ENCODE peak calls at places on chromosome 13, in seven cellular contexts. S is cardiac muscle cell, K is IMR-90, O is left ventricle myocardium inferior, V is prostate gland, N is tibial artery, F is body of pancreas. C is an unnamed sample. For H3K4me1, the result is how much of the 10 kb centered on the place peaks cover.

GRCh38 chr13:27172495-27172842 is 858 bp upstream of the USP12 start:
- DNase-seq in O (no peak), N (no peak), V (no peak), K (peak), S (no peak), F (no peak), C (peak)

GRCh38 chr13:23956106-23956505 is 58.8 kb upstream of the C1QTNF9B start:
- DNase-seq in K (peak), S (no peak), F (no peak), O (no peak), V (no peak), N (no peak), C (no peak)

GRCh38 chr13:31769581-31769980 is 30.3 kb downstream of the RXFP2 start:
- DNase-seq in O (no peak), N (no peak), S (no peak), K (peak), F (no peak), V (no peak), C (no peak)

GRCh38 chr13:109698779-109699178 is 87.6 kb downstream of the IRS2 start:
- DNase-seq in O (no peak), V (no peak), S (no peak), N (no peak), K (peak), F (no peak), C (no peak)

GRCh38 chr13:21225082-21225481 is 48.6 kb downstream of the MRPL57 start:
- DNase-seq in K (no peak), V (no peak), S (no peak), F (no peak), O (no peak), N (no peak), C (no peak)

GRCh38 chr13:89923731-89924130 is 1423.8 kb upstream of the MIR17HG start:
- DNase-seq in K (peak), S (no peak), N (no peak), O (no peak), F (no peak), V (no peak), C (no peak)

GRCh38 chr13:62933809-62934208 is 1518.2 kb upstream of the PCDH20 start:
- DNase-seq in O (no peak), F (no peak), K (no peak), S (peak), V (no peak), N (no peak), C (no peak)

GRCh38 chr13:85974604-85975366 is 175.6 kb upstream of the SLITRK6 start:
- DNase-seq in N (no peak), O (no peak), S (peak), V (no peak), K (no peak), F (no peak), C (no peak)

GRCh38 chr13:96796234-96796633 is 198.0 kb downstream of the OXGR1 start:
- DNase-seq in S (no peak), N (no peak), K (no peak), F (no peak), O (no peak), V (no peak), C (no peak)

GRCh38 chr13:106036870-106037269 is 498.6 kb downstream of the EFNB2 start:
- DNase-seq in S (peak), V (no peak), K (no peak), O (no peak), F (peak), N (no peak), C (peak)

GRCh38 chr13:36685912-36686311 is 12.1 kb downstream of the SERTM1 start:
- DNase-seq in K (peak), V (no peak), O (no peak), N (no peak), F (no peak), S (no peak), C (no peak)

GRCh38 chr13:32010137-32010536 is 21.4 kb upstream of the FRY start:
- DNase-seq in F (no peak), O (no peak), K (peak), N (no peak), S (no peak), V (no peak), C (peak)

GRCh38 chr13:97030705-97031452 is 36.6 kb upstream of the OXGR1 start:
- DNase-seq in O (no peak), N (no peak), F (no peak), S (peak), K (peak), V (no peak), C (peak)

GRCh38 chr13:23825179-23825578 is 64.0 kb downstream of the MIPEP start:
- DNase-seq in K (no peak), V (no peak), F (no peak), S (no peak), O (no peak), N (no peak), C (no peak)

GRCh38 chr13:106567421-106568224 is at the start of gene ARGLU1:
- DNase-seq in F (peak), S (peak), V (peak), O (peak), N (peak), K (peak), C (peak)

GRCh38 chr13:23934481-23934880 is 37.2 kb upstream of the C1QTNF9B start:
- DNase-seq in V (no peak), K (peak), F (no peak), N (no peak), O (no peak), S (no peak), C (no peak)

GRCh38 chr13:23901365-23901764 is 4.1 kb upstream of the C1QTNF9B start:
- DNase-seq in V (no peak), K (peak), N (no peak), F (no peak), S (no peak), O (no peak), C (no peak)

GRCh38 chr13:32164622-32165268 is 133.2 kb downstream of the FRY start:
- DNase-seq in F (peak), V (no peak), O (no peak), N (no peak), S (peak), K (peak), C (peak)

GRCh38 chr13:26965976-26966375 is 205.4 kb upstream of the GPR12 start:
- DNase-seq in K (peak), S (no peak), F (peak), O (peak), V (no peak), N (no peak), C (peak)

GRCh38 chr13:93233997-93234416 is 7.4 kb downstream of the GPC6 start:
- DNase-seq in K (no peak), S (no peak), V (no peak), N (no peak), F (no peak), O (no peak), C (no peak)

GRCh38 chr13:43776680-43777079 is 10.1 kb downstream of the ENOX1 start:
- DNase-seq in K (no peak), O (no peak), N (no peak), S (no peak), F (no peak), V (no peak), C (no peak)

GRCh38 chr13:33257786-33258185 is 27.8 kb downstream of the STARD13 start:
- DNase-seq in N (no peak), V (no peak), O (no peak), S (no peak), K (no peak), F (no peak), C (no peak)

GRCh38 chr13:113926301-113926761 is 47.5 kb downstream of the C13orf46 start:
- DNase-seq in V (no peak), K (peak), N (peak), S (no peak), F (peak), O (peak), C (peak)

GRCh38 chr13:80516818-80517348 is 176.0 kb upstream of the SPRY2 start:
- DNase-seq in O (no peak), F (no peak), K (no peak), S (no peak), N (no peak), V (no peak), C (no peak)

GRCh38 chr13:101624981-101625380 is 172.5 kb downstream of the ITGBL1 start:
- DNase-seq in N (no peak), F (no peak), V (no peak), O (no peak), S (no peak), K (no peak), C (no peak)

GRCh38 chr13:113398963-113399754 is 35.2 kb upstream of the GRTP1 start:
- DNase-seq in V (no peak), F (no peak), K (no peak), S (no peak), N (no peak), O (no peak), C (no peak)

GRCh38 chr13:59247166-59247565 is 916.6 kb downstream of the DIAPH3 start:
- DNase-seq in V (no peak), K (no peak), O (peak), F (peak), S (no peak), N (no peak), C (no peak)

GRCh38 chr13:28542804-28543203 is 47.9 kb upstream of the FLT1 start:
- DNase-seq in K (no peak), V (no peak), F (no peak), N (no peak), S (no peak), O (no peak), C (no peak)

GRCh38 chr13:25489238-25489637 is 117.5 kb downstream of the ATP8A2 start:
- DNase-seq in V (no peak), N (no peak), O (no peak), K (no peak), S (no peak), F (no peak), C (no peak)

GRCh38 chr13:78875792-78876580 is 217.0 kb upstream of the OBI1 start:
- DNase-seq in V (no peak), K (no peak), S (no peak), N (no peak), O (no peak), F (no peak), C (no peak)

GRCh38 chr13:75904012-75904411 is 267.9 kb downstream of the LMO7 start:
- DNase-seq in S (no peak), V (no peak), N (no peak), O (no peak), F (no peak), K (no peak), C (no peak)

DNA sequence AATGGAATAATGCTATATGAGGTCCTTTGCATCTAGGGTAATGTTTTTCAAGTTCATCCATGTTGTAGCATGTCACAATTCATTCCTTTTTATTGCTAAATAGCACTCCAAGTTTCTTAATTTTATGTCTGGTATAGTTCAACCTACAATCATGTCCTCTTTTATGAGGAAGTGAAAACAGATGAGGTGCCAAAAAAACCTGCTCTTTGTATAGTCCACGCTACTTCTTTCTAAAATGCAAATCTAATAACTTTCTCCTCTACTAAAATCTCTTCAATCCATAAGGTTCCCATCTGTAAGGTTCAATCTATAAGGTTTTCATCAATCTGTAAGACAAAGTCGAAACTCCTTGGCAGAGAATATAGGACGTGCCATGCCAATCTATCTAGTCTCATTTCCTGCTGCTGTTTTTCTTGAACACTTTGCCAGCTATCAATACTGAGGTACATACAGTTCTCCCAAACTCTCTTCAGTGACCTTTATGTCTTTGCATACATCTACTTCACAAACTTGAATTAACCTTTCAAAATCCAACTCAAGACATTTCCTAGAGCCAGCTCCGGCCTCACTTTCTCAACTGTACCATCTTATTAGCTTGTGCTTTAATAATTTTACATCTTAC is 33.7 kb downstream of the INTS6 start:
- DNase-seq in O (no peak), F (no peak), K (no peak), V (no peak), S (no peak), N (no peak), C (no peak)
- H3K27ac ChIP-seq in O (no peak), F (no peak), K (no peak), V (no peak), S (peak), N (no peak), C (no peak)

DNA sequence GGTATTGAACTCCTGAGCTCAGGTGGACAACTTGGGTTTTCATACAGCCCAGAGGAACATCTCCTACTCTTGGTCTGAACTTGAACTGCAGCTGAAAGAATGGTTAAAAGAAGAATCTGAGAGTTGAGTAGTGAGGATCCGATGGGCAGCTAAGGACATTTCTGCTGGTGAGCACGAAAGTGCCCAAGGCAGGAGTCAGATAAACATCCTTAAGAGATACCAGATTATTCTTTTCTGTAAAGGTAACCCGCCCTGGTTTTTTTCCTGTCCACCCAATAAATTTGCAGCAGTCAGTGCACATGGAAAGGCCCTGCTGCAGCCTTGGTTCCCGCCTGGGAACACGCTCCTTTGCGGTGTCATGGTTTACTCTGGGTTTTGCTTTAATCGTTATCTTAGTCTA is 78.4 kb upstream of the ARHGEF7 start:
- DNase-seq in O (no peak), F (no peak), V (no peak), N (no peak), K (no peak), S (no peak), C (no peak)
- TF ChIP-seq CTCF in O (no peak), F (no peak), V (no peak), N (no peak), K (no peak), S (no peak), C (no peak)

GRCh38 chr13:98488736-98489135 is 88.2 kb downstream of the STK24 start:
- DNase-seq in O (no peak), F (no peak), S (no peak), K (no peak), N (no peak), V (no peak), C (no peak)
- H3K4me1 ChIP-seq in O (half or more), F (under half), S (half or more), K (under half), N (half or more), V (under half), C (under half)

GRCh38 chr13:48162182-48162581 is 67.3 kb upstream of the MED4 start:
- DNase-seq in K (no peak), S (no peak), O (no peak), V (no peak), F (no peak), N (no peak), C (no peak)
- H3K27ac ChIP-seq in K (no peak), S (no peak), O (peak), V (no peak), F (no peak), N (peak), C (no peak)

DNA sequence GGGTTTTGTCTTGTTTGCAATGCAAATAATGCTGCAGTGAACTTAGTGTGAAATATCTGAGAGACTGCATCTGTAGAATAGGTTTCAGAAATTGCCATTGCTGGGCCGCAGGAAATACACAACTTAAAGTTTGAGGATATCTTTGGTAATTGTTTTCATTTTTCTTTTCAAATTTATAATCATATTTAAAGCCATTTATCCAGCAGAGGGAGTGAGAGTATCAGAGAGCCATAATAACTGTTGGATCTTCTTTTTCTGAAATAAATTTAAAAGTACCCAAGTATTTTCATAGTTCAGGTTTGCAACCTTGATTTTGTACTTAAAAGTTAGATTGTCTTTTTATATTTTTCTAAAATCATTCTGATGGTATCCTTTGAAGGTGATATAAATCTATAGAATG is 99.4 kb downstream of the ZMYM2 start:
- DNase-seq in V (no peak), F (no peak), O (no peak), K (no peak), N (no peak), S (no peak), C (no peak)
- TF ChIP-seq CTCF in V (no peak), F (no peak), O (no peak), K (peak), N (no peak), S (no peak), C (no peak)

GRCh38 chr13:102912599-102912998 is 66.8 kb downstream of the ERCC5 start:
- DNase-seq in N (no peak), K (no peak), V (no peak), O (no peak), S (no peak), F (no peak), C (no peak)
- H3K4me1 ChIP-seq in N (under half), K (under half), V (under half), O (under half), S (under half), F (under half), C (under half)

GRCh38 chr13:40205771-40206240 is 460.6 kb downstream of the FOXO1 start:
- DNase-seq in N (no peak), S (no peak), K (no peak), O (no peak), V (no peak), F (no peak), C (no peak)
- H3K27ac ChIP-seq in N (no peak), S (no peak), K (no peak), O (no peak), V (no peak), F (peak), C (no peak)

DNA sequence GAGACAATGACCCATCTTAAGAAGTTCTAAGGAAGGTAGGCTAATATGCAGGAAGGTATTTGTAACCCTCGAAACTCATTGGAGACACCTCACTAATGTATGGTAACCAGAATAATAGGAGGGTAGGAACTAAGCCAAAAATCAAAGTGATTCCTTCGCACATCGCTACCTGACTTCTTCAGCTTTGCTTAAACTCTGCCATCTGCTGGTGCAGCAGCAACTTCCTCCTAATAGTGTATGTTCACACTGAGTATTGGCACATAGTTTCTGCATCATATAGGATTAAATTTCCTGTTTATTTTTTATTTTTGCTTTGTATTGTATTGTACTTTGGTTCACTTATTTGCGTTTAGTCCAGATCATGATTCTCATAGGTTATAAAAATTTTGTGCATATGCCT is 676.2 kb downstream of the GPC5 start:
- DNase-seq in V (no peak), K (no peak), S (peak), N (no peak), O (no peak), F (peak), C (peak)
- TF ChIP-seq CTCF in V (no peak), K (no peak), S (peak), N (no peak), O (peak), F (peak), C (peak)

GRCh38 chr13:30742896-30743295 is 7.6 kb downstream of the ALOX5AP start:
- DNase-seq in N (no peak), F (no peak), K (no peak), O (no peak), V (no peak), S (peak), C (no peak)
- H3K4me1 ChIP-seq in N (half or more), F (under half), K (under half), O (under half), V (under half), S (under half), C (under half)